ENCODE peak calls at places on chromosomes 5 and 9, in ten cellular contexts. U is EH; V is CD8-positive, alpha-beta memory T cell; Z is posterior cingulate gyrus; P is brain microvascular endothelial cell; A is GM23338; G is psoas muscle; S is G401; I is HEK293T; M is activated CD8-positive, alpha-beta T cell treated with anti-CD3 and anti-CD28 coated beads for 36 hours. H is an unnamed sample.

GRCh38 chr9:112065781-112066606 is 109.1 kb downstream of the SUSD1 start:
- DNase-seq in Z (no peak), A (peak), M (no peak), P (peak), I (peak), V (no peak), G (no peak), U (peak), S (peak), H (peak)

GRCh38 chr5:121702783-121703182 is 148.9 kb upstream of the FTMT start:
- DNase-seq in M (no peak), P (no peak), Z (no peak), I (no peak), U (no peak), S (no peak), V (no peak), G (no peak), A (no peak), H (no peak)

GRCh38 chr5:43075319-43076293 is 35.5 kb upstream of the ANXA2R start:
- DNase-seq in I (no peak), P (peak), S (no peak), A (no peak), G (peak), Z (no peak), U (no peak), V (no peak), M (no peak), H (no peak)

GRCh38 chr9:2199999-2200796 is 185.1 kb downstream of the SMARCA2 start:
- DNase-seq in G (no peak), P (no peak), M (no peak), U (no peak), Z (no peak), I (no peak), S (no peak), V (no peak), A (peak), H (no peak)

GRCh38 chr5:124546643-124547042 is 199.8 kb downstream of the ZNF608 start:
- DNase-seq in S (no peak), M (no peak), Z (no peak), V (no peak), U (peak), G (no peak), P (peak), I (no peak), A (peak), H (no peak)

GRCh38 chr9:109715340-109715739 is 64.7 kb upstream of the PALM2AKAP2 start:
- DNase-seq in U (peak), G (no peak), I (no peak), S (no peak), A (no peak), M (no peak), Z (no peak), V (no peak), P (no peak), H (no peak)

GRCh38 chr5:172771439-172772111 is 580 bp upstream of the DUSP1 start:
- DNase-seq in P (no peak), Z (no peak), S (peak), U (peak), I (no peak), M (peak), V (no peak), A (no peak), G (no peak), H (no peak)

GRCh38 chr9:123335227-123335985 is 20.6 kb upstream of the CRB2 start:
- DNase-seq in G (no peak), U (peak), P (peak), S (no peak), I (no peak), M (no peak), A (peak), V (no peak), Z (peak), H (no peak)

GRCh38 chr9:109035684-109036423 is 22.6 kb upstream of the CTNNAL1 start:
- DNase-seq in M (no peak), V (no peak), A (no peak), S (peak), I (no peak), G (no peak), U (peak), P (peak), Z (no peak), H (no peak)

GRCh38 chr9:89277454-89277853 is 33.5 kb upstream of the CKS2 start:
- DNase-seq in G (no peak), P (no peak), I (no peak), S (no peak), A (no peak), M (no peak), V (no peak), U (peak), Z (no peak), H (no peak)

GRCh38 chr5:151140686-151141459 is 16.7 kb downstream of the ANXA6 start:
- DNase-seq in P (no peak), V (no peak), A (no peak), I (no peak), S (no peak), U (no peak), G (no peak), M (no peak), Z (no peak), H (no peak)

GRCh38 chr9:95283678-95284077 is 33.8 kb downstream of the FANCC start:
- DNase-seq in V (no peak), M (no peak), U (no peak), A (no peak), I (no peak), Z (no peak), S (no peak), P (no peak), G (no peak), H (no peak)

GRCh38 chr9:129141066-129142041 is 30.1 kb downstream of the PTPA start:
- DNase-seq in I (no peak), U (peak), V (no peak), S (peak), A (no peak), M (peak), Z (no peak), G (peak), P (peak), H (no peak)

GRCh38 chr9:99127372-99128132 is 22.6 kb downstream of the TGFBR1 start:
- DNase-seq in P (peak), I (no peak), A (no peak), G (no peak), U (peak), V (no peak), Z (no peak), M (no peak), S (no peak), H (peak)

GRCh38 chr5:140312067-140312790 is 9.3 kb upstream of the PFDN1 start:
- DNase-seq in S (no peak), A (peak), G (no peak), P (peak), U (peak), I (no peak), M (no peak), V (no peak), Z (no peak), H (no peak)

GRCh38 chr9:109286571-109286977 is 34.3 kb downstream of the EPB41L4B start:
- DNase-seq in P (peak), S (no peak), U (peak), A (no peak), Z (no peak), M (no peak), G (no peak), I (no peak), V (no peak), H (no peak)

GRCh38 chr5:168776023-168776422 is 196.9 kb upstream of the PANK3 start:
- DNase-seq in S (no peak), V (no peak), A (no peak), G (no peak), I (no peak), P (no peak), U (no peak), M (no peak), Z (peak), H (no peak)

GRCh38 chr9:134869554-134870310 is 10.9 kb upstream of the FCN2 start:
- DNase-seq in A (no peak), U (no peak), V (no peak), I (no peak), S (no peak), Z (no peak), G (no peak), P (no peak), M (no peak), H (no peak)

GRCh38 chr5:105868038-105868775 is 1802.5 kb downstream of the EFNA5 start:
- DNase-seq in V (no peak), A (peak), P (no peak), G (no peak), S (no peak), I (no peak), U (no peak), M (no peak), Z (no peak), H (no peak)

GRCh38 chr5:43711496-43711895 is 108.5 kb downstream of the NNT start:
- DNase-seq in U (peak), I (no peak), A (no peak), V (no peak), P (peak), S (no peak), G (no peak), Z (no peak), M (no peak), H (no peak)

GRCh38 chr5:178281321-178281720 is 48.7 kb upstream of the PHYKPL start:
- DNase-seq in P (no peak), U (no peak), V (peak), A (no peak), S (no peak), G (peak), I (no peak), Z (no peak), M (no peak), H (no peak)

GRCh38 chr5:83209963-83210362 is 132.6 kb downstream of the XRCC4 start:
- DNase-seq in A (no peak), P (no peak), M (no peak), S (no peak), G (no peak), Z (no peak), V (no peak), I (no peak), U (no peak), H (no peak)

GRCh38 chr9:81264516-81264915 is 424.8 kb downstream of the TLE1 start:
- DNase-seq in Z (no peak), M (no peak), I (no peak), A (no peak), V (no peak), S (peak), P (peak), U (no peak), G (no peak), H (no peak)

GRCh38 chr5:107486489-107486888 is 184.2 kb downstream of the EFNA5 start:
- DNase-seq in U (no peak), I (no peak), M (peak), S (no peak), V (peak), A (no peak), P (peak), G (no peak), Z (no peak), H (peak)

GRCh38 chr9:36781532-36781931 is 208.8 kb downstream of the MELK start:
- DNase-seq in Z (no peak), P (no peak), A (no peak), G (no peak), V (no peak), M (no peak), U (peak), S (no peak), I (no peak), H (no peak)

GRCh38 chr9:115013998-115014397 is 83.6 kb upstream of the TNFSF8 start:
- DNase-seq in U (peak), P (peak), Z (peak), M (peak), I (peak), V (peak), A (peak), S (peak), G (peak), H (no peak)

GRCh38 chr9:115595951-115596742 is 478.2 kb upstream of the TNC start:
- DNase-seq in G (no peak), V (no peak), P (peak), A (peak), S (no peak), U (peak), Z (no peak), I (no peak), M (no peak), H (no peak)

GRCh38 chr9:94443039-94443722 is 111.7 kb upstream of the PCAT7 start:
- DNase-seq in G (no peak), P (no peak), V (no peak), Z (no peak), M (no peak), S (no peak), I (no peak), U (no peak), A (no peak), H (no peak)

GRCh38 chr9:20683351-20684034 is 566 bp upstream of the FOCAD start:
- DNase-seq in I (no peak), U (peak), M (peak), A (no peak), S (peak), P (peak), G (peak), V (peak), Z (peak), H (no peak)

GRCh38 chr5:71903826-71904225 is 184.8 kb downstream of the CARTPT start:
- DNase-seq in I (no peak), U (no peak), V (no peak), M (no peak), A (no peak), G (no peak), P (no peak), S (no peak), Z (no peak), H (no peak)

H was measured in keratinocyte.